ENCODE peak calls at places on chromosomes 11 and 22, in eight cellular contexts. Q, W, Y, X, P, C, A and L are unnamed samples.

GRCh38 chr11:27973851-27974536 is 134.0 kb downstream of the KIF18A start:
- DNase-seq in Q (no peak), W (no peak), Y (no peak), X (no peak), P (no peak), C (no peak), A (peak), L (no peak)

GRCh38 chr22:20239063-20239950 is 28.8 kb downstream of the RTN4R start:
- DNase-seq in Q (no peak), W (peak), Y (peak), X (peak), P (peak), C (no peak), A (peak), L (peak)

GRCh38 chr11:42407379-42407778 is 904.4 kb upstream of the API5 start:
- DNase-seq in Q (no peak), W (peak), Y (no peak), X (peak), P (peak), C (peak), A (no peak), L (no peak)

GRCh38 chr11:107859459-107860239 is 1.1 kb upstream of the SLC35F2 start:
- DNase-seq in Q (no peak), W (no peak), Y (peak), X (no peak), P (peak), C (no peak), A (no peak), L (no peak)

GRCh38 chr22:43470218-43470617 is 58.4 kb downstream of the MPPED1 start:
- DNase-seq in Q (no peak), W (no peak), Y (no peak), X (no peak), P (no peak), C (no peak), A (no peak), L (no peak)

GRCh38 chr22:21041937-21042336 is 3.8 kb upstream of the LRRC74B start:
- DNase-seq in Q (no peak), W (no peak), Y (no peak), X (peak), P (no peak), C (peak), A (peak), L (no peak)

GRCh38 chr22:46484156-46484860 is 53.1 kb downstream of the CELSR1 start:
- DNase-seq in Q (no peak), W (no peak), Y (no peak), X (no peak), P (no peak), C (no peak), A (no peak), L (no peak)

GRCh38 chr22:45124176-45124857 is 39.4 kb upstream of the NUP50 start:
- DNase-seq in Q (no peak), W (no peak), Y (no peak), X (no peak), P (no peak), C (no peak), A (peak), L (no peak)

GRCh38 chr11:111177037-111177988 is 68.2 kb upstream of the POU2AF2 start:
- DNase-seq in Q (no peak), W (no peak), Y (no peak), X (no peak), P (no peak), C (no peak), A (no peak), L (peak)

GRCh38 chr11:78834886-78835285 is 260.2 kb upstream of the NARS2 start:
- DNase-seq in Q (no peak), W (no peak), Y (no peak), X (no peak), P (no peak), C (no peak), A (no peak), L (no peak)

GRCh38 chr11:14424096-14424495 is 65.1 kb upstream of the RRAS2 start:
- DNase-seq in Q (no peak), W (no peak), Y (no peak), X (peak), P (no peak), C (no peak), A (peak), L (no peak)

GRCh38 chr11:4522339-4522738 is 22.7 kb upstream of the OR52M1 start:
- DNase-seq in Q (no peak), W (no peak), Y (no peak), X (no peak), P (no peak), C (no peak), A (no peak), L (no peak)

DNA sequence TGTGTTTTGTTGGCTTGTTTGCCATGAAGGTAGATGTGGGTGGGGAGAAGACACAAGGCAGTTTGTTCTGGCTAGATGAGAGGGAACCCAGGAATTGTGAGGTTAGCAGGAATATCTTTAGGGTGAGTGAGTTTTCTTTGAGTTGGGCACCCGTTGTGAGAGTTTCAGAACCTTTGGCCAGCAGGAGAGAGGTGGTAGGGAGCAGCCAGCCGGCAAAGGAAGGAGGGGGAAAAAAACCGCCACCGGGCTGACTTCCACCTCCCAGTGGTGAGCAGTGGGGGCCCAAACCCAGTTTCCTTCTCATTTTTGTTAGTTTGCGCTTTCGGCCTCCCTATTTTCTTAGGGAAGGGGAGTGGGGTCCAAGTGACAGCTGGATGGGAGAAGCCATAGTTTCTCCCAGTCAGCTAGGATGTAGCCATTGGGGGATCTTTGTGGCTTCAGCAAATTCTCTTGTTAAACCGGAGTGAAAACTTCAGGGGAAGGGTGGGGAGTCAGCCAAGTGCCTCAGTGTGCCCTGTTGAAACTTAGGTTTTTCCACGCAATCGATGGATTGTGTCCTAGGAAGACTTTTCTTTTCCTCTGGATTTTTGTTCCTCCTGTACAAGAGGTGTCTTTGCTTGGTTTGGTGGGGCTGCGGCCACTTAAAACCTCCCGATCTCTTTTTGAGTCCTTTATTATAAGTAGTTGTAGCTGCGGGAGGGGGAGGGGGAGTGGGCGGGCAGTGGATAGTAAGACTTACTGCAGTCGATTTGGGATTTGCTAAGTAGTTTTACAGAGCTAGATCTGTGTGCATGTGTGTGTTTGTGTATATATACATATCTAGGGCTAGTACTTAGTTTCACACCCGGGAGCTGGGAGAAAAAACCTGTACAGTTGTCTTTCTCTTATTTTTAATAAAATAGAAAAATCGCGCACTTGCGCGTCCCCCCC is 1.1 kb upstream of the GCAT start:
- DNase-seq in Q (no peak), W (peak), Y (no peak), X (no peak), P (no peak), C (no peak), A (peak), L (no peak)
- TF ChIP-seq CTCF in Q (no peak), W (no peak), Y (no peak), X (no peak), P (no peak), C (peak), A (no peak), L (no peak)

GRCh38 chr11:96391698-96392307 is 2.0 kb downstream of the JRKL start:
- DNase-seq in Q (no peak), W (no peak), Y (no peak), X (peak), P (no peak), C (peak), A (no peak), L (no peak)
- TF ChIP-seq CTCF in Q (no peak), W (no peak), Y (no peak), X (peak), P (no peak), C (no peak), A (no peak), L (no peak)

DNA sequence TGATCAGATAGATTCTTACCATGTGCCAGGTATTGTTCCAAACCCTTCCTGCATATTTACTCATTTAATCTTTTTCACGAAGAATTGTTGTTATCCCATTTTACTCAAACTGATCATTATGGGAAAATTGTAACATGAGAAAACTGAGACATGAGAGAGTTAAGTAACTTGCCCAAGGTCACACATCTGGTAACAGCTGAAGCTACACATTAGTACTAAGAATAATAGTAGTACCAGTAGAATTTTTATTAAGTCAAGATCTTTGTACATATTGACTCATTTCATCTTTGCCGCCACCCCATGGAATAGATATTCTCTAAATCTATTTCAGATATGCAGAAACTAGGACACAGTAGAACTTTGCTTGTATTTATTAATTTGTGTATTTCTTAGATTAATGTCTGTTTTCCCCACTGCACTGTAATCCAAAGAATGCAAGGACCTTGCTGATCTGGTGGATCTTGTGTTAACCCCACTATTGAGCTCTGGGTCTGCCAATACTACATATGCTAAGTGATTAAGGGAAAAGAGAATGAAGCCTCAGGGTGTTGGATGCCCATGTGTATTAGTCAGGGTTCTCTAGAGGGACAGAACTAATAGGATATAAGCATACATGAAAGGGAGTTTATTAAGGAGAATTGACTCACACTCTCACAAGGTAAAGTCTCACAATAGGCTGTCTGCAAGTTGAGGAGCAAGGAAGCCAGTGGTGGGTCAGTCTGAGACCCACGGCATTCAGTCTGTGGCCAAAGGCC is 72.8 kb downstream of the PARVA start:
- DNase-seq in Q (no peak), W (no peak), Y (no peak), X (no peak), P (no peak), C (no peak), A (peak), L (no peak)
- TF ChIP-seq CTCF in Q (no peak), W (no peak), Y (no peak), X (no peak), P (no peak), C (no peak), A (no peak), L (no peak)

GRCh38 chr11:48079602-48080001 is 99.2 kb downstream of the PTPRJ start:
- DNase-seq in Q (no peak), W (no peak), Y (no peak), X (no peak), P (no peak), C (no peak), A (no peak), L (no peak)

GRCh38 chr11:48080301-48080861 is 100.0 kb downstream of the PTPRJ start:
- DNase-seq in Q (no peak), W (no peak), Y (no peak), X (no peak), P (no peak), C (no peak), A (no peak), L (no peak)

GRCh38 chr11:48083427-48083826 is 103.1 kb downstream of the PTPRJ start:
- DNase-seq in Q (no peak), W (no peak), Y (no peak), X (peak), P (no peak), C (peak), A (peak), L (no peak)

GRCh38 chr11:48082771-48083170 is 102.4 kb downstream of the PTPRJ start:
- DNase-seq in Q (no peak), W (no peak), Y (no peak), X (no peak), P (no peak), C (no peak), A (no peak), L (no peak)

GRCh38 chr11:48081151-48082010 is 101.0 kb downstream of the PTPRJ start:
- DNase-seq in Q (no peak), W (no peak), Y (peak), X (peak), P (no peak), C (peak), A (peak), L (no peak)
- TF ChIP-seq CTCF in Q (no peak), W (no peak), Y (no peak), X (no peak), P (no peak), C (peak), A (no peak), L (no peak)